ENCODE peak calls at places on chromosome X, in five cellular contexts. One of them, this sample, is unnamed.

GRCh38 chrX:3046253-3046909 is 5.1 kb downstream of the ARSF start:
- DNase-seq in amygdala: no peak
- DNase-seq in stimulated activated CD8-positive, alpha-beta memory T cell treated with anti-CD3 and anti-CD28 coated beads, Interleukin-4, amount 100 ng/mL, for 1 hour: no peak
- DNase-seq in stimulated activated CD4-positive, alpha-beta T cell treated with anti-CD3 and anti-CD28 coated beads, Interleukin-15, amount 100 ng/mL, for 1 hour: no peak
- DNase-seq in GM06990: no peak
- DNase-seq in this sample: no peak

GRCh38 chrX:53356186-53356585 is 66.3 kb downstream of the SMC1A start:
- DNase-seq in amygdala: no peak
- DNase-seq in stimulated activated CD8-positive, alpha-beta memory T cell treated with anti-CD3 and anti-CD28 coated beads, Interleukin-4, amount 100 ng/mL, for 1 hour: no peak
- DNase-seq in stimulated activated CD4-positive, alpha-beta T cell treated with anti-CD3 and anti-CD28 coated beads, Interleukin-15, amount 100 ng/mL, for 1 hour: no peak
- DNase-seq in GM06990: peak; percentile 21
- DNase-seq in this sample: peak; percentile 11

GRCh38 chrX:132664273-132664672 is 175.4 kb upstream of the MBNL3 start:
- DNase-seq in amygdala: no peak
- DNase-seq in stimulated activated CD8-positive, alpha-beta memory T cell treated with anti-CD3 and anti-CD28 coated beads, Interleukin-4, amount 100 ng/mL, for 1 hour: no peak
- DNase-seq in stimulated activated CD4-positive, alpha-beta T cell treated with anti-CD3 and anti-CD28 coated beads, Interleukin-15, amount 100 ng/mL, for 1 hour: no peak
- DNase-seq in GM06990: no peak
- DNase-seq in this sample: no peak

GRCh38 chrX:402857-403256 is 16.1 kb upstream of the PPP2R3B start:
- DNase-seq in amygdala: no peak
- DNase-seq in stimulated activated CD8-positive, alpha-beta memory T cell treated with anti-CD3 and anti-CD28 coated beads, Interleukin-4, amount 100 ng/mL, for 1 hour: no peak
- DNase-seq in stimulated activated CD4-positive, alpha-beta T cell treated with anti-CD3 and anti-CD28 coated beads, Interleukin-15, amount 100 ng/mL, for 1 hour: no peak
- DNase-seq in GM06990: no peak
- DNase-seq in this sample: no peak

GRCh38 chrX:11533211-11533651 is 132.5 kb downstream of the ARHGAP6 start:
- DNase-seq in amygdala: no peak
- DNase-seq in stimulated activated CD8-positive, alpha-beta memory T cell treated with anti-CD3 and anti-CD28 coated beads, Interleukin-4, amount 100 ng/mL, for 1 hour: no peak
- DNase-seq in stimulated activated CD4-positive, alpha-beta T cell treated with anti-CD3 and anti-CD28 coated beads, Interleukin-15, amount 100 ng/mL, for 1 hour: no peak
- DNase-seq in GM06990: peak; percentile 69
- DNase-seq in this sample: peak; percentile 64

GRCh38 chrX:137563681-137564651 is 2.0 kb upstream of the ZIC3 start:
- DNase-seq in amygdala: no peak
- DNase-seq in stimulated activated CD8-positive, alpha-beta memory T cell treated with anti-CD3 and anti-CD28 coated beads, Interleukin-4, amount 100 ng/mL, for 1 hour: no peak
- DNase-seq in stimulated activated CD4-positive, alpha-beta T cell treated with anti-CD3 and anti-CD28 coated beads, Interleukin-15, amount 100 ng/mL, for 1 hour: no peak
- DNase-seq in GM06990: no peak
- DNase-seq in this sample: no peak

GRCh38 chrX:119489212-119490074 is 21.2 kb downstream of the SLC25A5 start:
- DNase-seq in amygdala: no peak
- DNase-seq in stimulated activated CD8-positive, alpha-beta memory T cell treated with anti-CD3 and anti-CD28 coated beads, Interleukin-4, amount 100 ng/mL, for 1 hour: no peak
- DNase-seq in stimulated activated CD4-positive, alpha-beta T cell treated with anti-CD3 and anti-CD28 coated beads, Interleukin-15, amount 100 ng/mL, for 1 hour: no peak
- DNase-seq in GM06990: no peak
- DNase-seq in this sample: no peak

GRCh38 chrX:107537815-107538214 is 88.4 kb downstream of the FRMPD3 start:
- DNase-seq in amygdala: no peak
- DNase-seq in stimulated activated CD8-positive, alpha-beta memory T cell treated with anti-CD3 and anti-CD28 coated beads, Interleukin-4, amount 100 ng/mL, for 1 hour: no peak
- DNase-seq in stimulated activated CD4-positive, alpha-beta T cell treated with anti-CD3 and anti-CD28 coated beads, Interleukin-15, amount 100 ng/mL, for 1 hour: no peak
- DNase-seq in GM06990: no peak
- DNase-seq in this sample: peak; percentile 27

GRCh38 chrX:111008126-111008525 is 87.9 kb upstream of the PAK3 start:
- DNase-seq in amygdala: no peak
- DNase-seq in stimulated activated CD8-positive, alpha-beta memory T cell treated with anti-CD3 and anti-CD28 coated beads, Interleukin-4, amount 100 ng/mL, for 1 hour: no peak
- DNase-seq in stimulated activated CD4-positive, alpha-beta T cell treated with anti-CD3 and anti-CD28 coated beads, Interleukin-15, amount 100 ng/mL, for 1 hour: no peak
- DNase-seq in GM06990: no peak
- DNase-seq in this sample: no peak

GRCh38 chrX:11351375-11352295 is 58.4 kb downstream of the AMELX start:
- DNase-seq in amygdala: no peak
- DNase-seq in stimulated activated CD8-positive, alpha-beta memory T cell treated with anti-CD3 and anti-CD28 coated beads, Interleukin-4, amount 100 ng/mL, for 1 hour: no peak
- DNase-seq in stimulated activated CD4-positive, alpha-beta T cell treated with anti-CD3 and anti-CD28 coated beads, Interleukin-15, amount 100 ng/mL, for 1 hour: no peak
- DNase-seq in GM06990: no peak
- DNase-seq in this sample: peak; percentile 9

GRCh38 chrX:10387011-10387410 is 230.2 kb downstream of the CLCN4 start:
- DNase-seq in amygdala: no peak
- DNase-seq in stimulated activated CD8-positive, alpha-beta memory T cell treated with anti-CD3 and anti-CD28 coated beads, Interleukin-4, amount 100 ng/mL, for 1 hour: no peak
- DNase-seq in stimulated activated CD4-positive, alpha-beta T cell treated with anti-CD3 and anti-CD28 coated beads, Interleukin-15, amount 100 ng/mL, for 1 hour: no peak
- DNase-seq in GM06990: no peak
- DNase-seq in this sample: peak; percentile 55

GRCh38 chrX:100995469-100995868 is 26.0 kb downstream of the ARL13A start:
- DNase-seq in amygdala: peak; percentile 2
- DNase-seq in stimulated activated CD8-positive, alpha-beta memory T cell treated with anti-CD3 and anti-CD28 coated beads, Interleukin-4, amount 100 ng/mL, for 1 hour: no peak
- DNase-seq in stimulated activated CD4-positive, alpha-beta T cell treated with anti-CD3 and anti-CD28 coated beads, Interleukin-15, amount 100 ng/mL, for 1 hour: no peak
- DNase-seq in GM06990: no peak
- DNase-seq in this sample: peak; percentile 70

This sample was measured in mammary epithelial cell.